ENCODE peak calls at places on chromosomes 1 and 21, in four cellular contexts. D, W, R and M are unnamed samples.

GRCh38 chr1:196260267-196260666 is 348.0 kb downstream of the KCNT2 start:
- DNase-seq in R (no peak), W (no peak), D (no peak), M (no peak)

GRCh38 chr1:231949277-231950122 is 322.9 kb downstream of the DISC1 start:
- DNase-seq in D (no peak), R (no peak), W (no peak), M (no peak)

GRCh38 chr1:185562623-185563359 is 171.4 kb upstream of the HMCN1 start:
- DNase-seq in D (no peak), W (no peak), R (no peak), M (no peak)

GRCh38 chr1:29685387-29685786 is 449.1 kb downstream of the PTPRU start:
- DNase-seq in W (no peak), R (no peak), D (no peak), M (no peak)

GRCh38 chr1:209207701-209208286 is 375.7 kb upstream of the CAMK1G start:
- DNase-seq in D (peak), W (no peak), R (peak), M (peak)

GRCh38 chr1:31396633-31397351 is 16.2 kb upstream of the SERINC2 start:
- DNase-seq in D (no peak), R (no peak), W (no peak), M (no peak)

GRCh38 chr1:31354266-31354665 is 18.6 kb downstream of the FABP3 start:
- DNase-seq in W (no peak), D (no peak), R (no peak), M (no peak)

GRCh38 chr1:1021010-1021845 is 1.3 kb downstream of the AGRN start:
- DNase-seq in W (no peak), D (no peak), R (no peak), M (no peak)

GRCh38 chr1:150558761-150559626 is 9.8 kb downstream of the ADAMTSL4 start:
- DNase-seq in W (no peak), R (no peak), D (no peak), M (no peak)

GRCh38 chr1:204662530-204662929 is 23.0 kb downstream of the LRRN2 start:
- DNase-seq in R (no peak), W (no peak), D (no peak), M (no peak)

GRCh38 chr1:43373034-43373940 is 5.5 kb upstream of the ELOVL1 start:
- DNase-seq in D (no peak), W (no peak), R (no peak), M (no peak)

GRCh38 chr1:109623601-109624161 is 4.0 kb downstream of the AMPD2 start:
- DNase-seq in W (no peak), R (no peak), D (no peak), M (no peak)

GRCh38 chr21:42818328-42818749 is 61.0 kb downstream of the WDR4 start:
- DNase-seq in R (peak), W (peak), D (no peak), M (no peak)

GRCh38 chr1:44707112-44707881 is 23.7 kb downstream of the RNU5D-1 start:
- DNase-seq in D (no peak), W (no peak), R (no peak), M (no peak)

GRCh38 chr1:65514083-65514482 is 93.6 kb downstream of the LEPR start:
- DNase-seq in W (no peak), D (no peak), R (no peak), M (no peak)

GRCh38 chr1:69321311-69321710 is 246.4 kb upstream of the LRRC7 start:
- DNase-seq in R (no peak), D (no peak), W (no peak), M (no peak)

GRCh38 chr1:185786524-185786923 is 52.3 kb downstream of the HMCN1 start:
- DNase-seq in D (no peak), R (no peak), W (no peak), M (no peak)

GRCh38 chr1:231667883-231668506 is 41.4 kb downstream of the DISC1 start:
- DNase-seq in R (no peak), D (no peak), W (no peak), M (no peak)

GRCh38 chr21:37562920-37563640 is 196.5 kb downstream of the DYRK1A start:
- DNase-seq in D (no peak), W (no peak), R (peak), M (no peak)
- TF ChIP-seq CTCF in D (no peak), W (no peak), R (no peak), M (no peak)

GRCh38 chr1:167440776-167441175 is 77.6 kb downstream of the CD247 start:
- DNase-seq in R (no peak), D (no peak), W (no peak), M (no peak)

GRCh38 chr1:167440345-167440744 is 78.0 kb downstream of the CD247 start:
- DNase-seq in D (no peak), R (no peak), W (no peak), M (no peak)

GRCh38 chr1:167441222-167441621 is 77.1 kb downstream of the CD247 start:
- DNase-seq in D (no peak), W (no peak), R (no peak), M (no peak)

GRCh38 chr1:167438171-167439138 is 79.9 kb downstream of the CD247 start:
- DNase-seq in R (no peak), D (no peak), W (no peak), M (no peak)

DNA sequence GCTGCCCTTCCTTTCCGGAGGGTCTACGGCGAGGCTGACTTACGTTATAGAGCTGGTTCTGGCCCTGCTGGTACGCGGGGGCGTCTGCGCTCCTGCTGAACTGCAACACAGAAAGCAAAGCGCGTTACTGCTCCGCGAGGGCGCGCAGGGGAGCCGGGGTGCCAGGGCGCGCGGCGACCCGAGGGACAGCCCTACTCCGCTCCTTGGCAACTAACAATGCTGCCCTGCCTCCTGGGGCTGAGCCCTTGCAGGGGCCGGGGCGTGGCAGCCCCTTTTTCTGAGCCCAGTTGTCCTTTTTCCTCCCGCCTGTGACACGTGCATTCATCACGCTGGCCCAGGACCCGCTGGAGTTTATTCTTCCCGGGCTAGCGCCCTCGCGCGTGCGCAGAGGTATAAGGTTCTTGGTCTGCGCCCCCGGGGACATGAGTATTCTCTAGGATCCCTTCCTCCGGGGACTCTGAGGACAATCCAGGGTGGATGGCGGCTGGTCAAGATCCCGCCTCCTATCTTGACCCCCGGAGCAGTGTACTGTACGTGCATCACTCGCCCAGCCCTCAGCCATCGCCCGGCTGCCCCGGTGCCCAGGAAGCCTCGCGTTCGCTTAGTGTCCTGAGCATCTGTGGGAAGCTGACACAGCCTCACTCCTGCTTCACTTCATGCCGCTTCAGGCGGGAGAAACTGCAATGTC is 78.9 kb downstream of the CD247 start:
- DNase-seq in D (no peak), W (no peak), R (peak), M (peak)
- TF ChIP-seq CTCF in D (no peak), W (no peak), R (no peak), M (peak)

GRCh38 chr1:156748670-156749428 is 2.6 kb downstream of the HDGF start:
- DNase-seq in R (no peak), W (no peak), D (no peak), M (no peak)

GRCh38 chr1:156747737-156748669 is 3.5 kb downstream of the HDGF start:
- DNase-seq in R (no peak), W (no peak), D (no peak), M (no peak)

GRCh38 chr1:156746381-156746715 is 5.1 kb downstream of the HDGF start:
- DNase-seq in R (no peak), W (no peak), D (no peak), M (no peak)

GRCh38 chr1:156744786-156745419 is 4.0 kb upstream of the MRPL24 start:
- DNase-seq in D (no peak), W (no peak), R (no peak), M (no peak)

GRCh38 chr1:156746716-156747631 is 4.5 kb downstream of the HDGF start:
- DNase-seq in W (peak), R (peak), D (peak), M (peak)
- TF ChIP-seq CTCF in W (no peak), R (no peak), D (no peak), M (peak)

GRCh38 chr1:179882253-179883039 is at the start of gene TOR1AIP1:
- DNase-seq in W (peak), D (peak), R (peak), M (peak)
- TF ChIP-seq CTCF in W (peak), D (peak), R (peak), M (peak)

GRCh38 chr1:153958111-153958960 is at the start of gene CRTC2:
- DNase-seq in D (peak), R (peak), W (peak), M (peak)
- TF ChIP-seq CTCF in D (no peak), R (no peak), W (no peak), M (no peak)

GRCh38 chr1:212073490-212073889 is 37.9 kb downstream of the DTL start:
- DNase-seq in D (no peak), W (no peak), R (no peak), M (no peak)

GRCh38 chr1:212072047-212072446 is 36.5 kb downstream of the DTL start:
- DNase-seq in R (no peak), D (no peak), W (no peak), M (no peak)

GRCh38 chr1:212067790-212068189 is 32.2 kb downstream of the DTL start:
- DNase-seq in R (no peak), D (no peak), W (no peak), M (no peak)

GRCh38 chr1:212074313-212074712 is 38.8 kb downstream of the DTL start:
- DNase-seq in D (no peak), R (no peak), W (no peak), M (no peak)

GRCh38 chr1:212070720-212071302 is 35.3 kb downstream of the DTL start:
- DNase-seq in R (no peak), W (no peak), D (no peak), M (no peak)
- TF ChIP-seq CTCF in R (peak), W (peak), D (peak), M (peak)